ENCODE peak calls at places on chromosomes 2 and 18, in six cellular contexts. G, S, M, B, H and A are unnamed samples.

GRCh38 chr2:10188211-10188610 is 65.7 kb downstream of the RRM2 start:
- DNase-seq in G (no peak), S (no peak), M (peak; percentile 44), B (no peak), H (no peak), A (peak; percentile 31)

GRCh38 chr2:23320058-23320457 is 64.9 kb upstream of the KLHL29 start:
- DNase-seq in G (no peak), S (no peak), M (no peak), B (no peak), H (no peak), A (no peak)

GRCh38 chr18:5759169-5759568 is 136.2 kb downstream of the TMEM200C start:
- DNase-seq in G (no peak), S (no peak), M (no peak), B (no peak), H (no peak), A (no peak)

GRCh38 chr2:39787123-39787522 is 8.1 kb upstream of the THUMPD2 start:
- DNase-seq in G (no peak), S (no peak), M (no peak), B (no peak), H (no peak), A (no peak)

GRCh38 chr2:217912030-217913024 is 90.5 kb downstream of the TNS1 start:
- DNase-seq in G (no peak), S (no peak), M (no peak), B (no peak), H (no peak), A (no peak)

GRCh38 chr2:239293450-239294430 is 107.1 kb downstream of the HDAC4 start:
- DNase-seq in G (no peak), S (no peak), M (no peak), B (no peak), H (peak; percentile 39), A (no peak)

GRCh38 chr2:74816540-74817331 is 17.2 kb upstream of the HK2 start:
- DNase-seq in G (no peak), S (no peak), M (no peak), B (no peak), H (no peak), A (no peak)

GRCh38 chr2:20698916-20699613 is 32.1 kb downstream of the GDF7 start:
- DNase-seq in G (no peak), S (no peak), M (no peak), B (no peak), H (no peak), A (no peak)

GRCh38 chr2:73105511-73105971 is 7.2 kb downstream of the RAB11FIP5 start:
- DNase-seq in G (no peak), S (no peak), M (no peak), B (no peak), H (peak; percentile 33), A (no peak)

GRCh38 chr2:164745012-164745797 is 96.4 kb downstream of the COBLL1 start:
- DNase-seq in G (no peak), S (no peak), M (peak; percentile 8), B (no peak), H (no peak), A (no peak)

GRCh38 chr2:11398710-11399109 is 54.3 kb upstream of the ROCK2 start:
- DNase-seq in G (no peak), S (no peak), M (no peak), B (no peak), H (no peak), A (no peak)

GRCh38 chr2:168663993-168664392 is 138.4 kb upstream of the NOSTRIN start:
- DNase-seq in G (no peak), S (no peak), M (peak; percentile 50), B (no peak), H (no peak), A (no peak)

GRCh38 chr2:174835797-174836255 is 71.6 kb upstream of the CHRNA1 start:
- DNase-seq in G (no peak), S (peak; percentile 86), M (peak; percentile 97), B (no peak), H (no peak), A (peak; percentile 92)

GRCh38 chr2:234033885-234034284 is 16.6 kb upstream of the SPP2 start:
- DNase-seq in G (no peak), S (no peak), M (no peak), B (no peak), H (no peak), A (no peak)

GRCh38 chr2:120854014-120854620 is 118.4 kb downstream of the GLI2 start:
- DNase-seq in G (no peak), S (no peak), M (no peak), B (no peak), H (peak; percentile 43), A (no peak)

GRCh38 chr2:174916270-174916930 is 88.8 kb downstream of the CHN1 start:
- DNase-seq in G (no peak), S (no peak), M (no peak), B (no peak), H (no peak), A (no peak)

GRCh38 chr18:51490417-51490816 is 292.9 kb upstream of the MEX3C start:
- DNase-seq in G (no peak), S (no peak), M (no peak), B (no peak), H (no peak), A (no peak)

GRCh38 chr18:58911766-58912165 is 47.1 kb downstream of the ZNF532 start:
- DNase-seq in G (no peak), S (no peak), M (peak; percentile 34), B (no peak), H (no peak), A (no peak)

GRCh38 chr2:6845312-6845711 is 20.4 kb downstream of the CMPK2 start:
- DNase-seq in G (no peak), S (no peak), M (no peak), B (no peak), H (no peak), A (no peak)

GRCh38 chr2:6846967-6847695 is 18.6 kb downstream of the CMPK2 start:
- DNase-seq in G (no peak), S (no peak), M (no peak), B (no peak), H (no peak), A (no peak)

GRCh38 chr2:6841537-6842287 is 24.0 kb downstream of the CMPK2 start:
- DNase-seq in G (no peak), S (no peak), M (no peak), B (no peak), H (no peak), A (no peak)

GRCh38 chr2:6846540-6846939 is 19.2 kb downstream of the CMPK2 start:
- DNase-seq in G (no peak), S (no peak), M (no peak), B (no peak), H (no peak), A (no peak)

DNA sequence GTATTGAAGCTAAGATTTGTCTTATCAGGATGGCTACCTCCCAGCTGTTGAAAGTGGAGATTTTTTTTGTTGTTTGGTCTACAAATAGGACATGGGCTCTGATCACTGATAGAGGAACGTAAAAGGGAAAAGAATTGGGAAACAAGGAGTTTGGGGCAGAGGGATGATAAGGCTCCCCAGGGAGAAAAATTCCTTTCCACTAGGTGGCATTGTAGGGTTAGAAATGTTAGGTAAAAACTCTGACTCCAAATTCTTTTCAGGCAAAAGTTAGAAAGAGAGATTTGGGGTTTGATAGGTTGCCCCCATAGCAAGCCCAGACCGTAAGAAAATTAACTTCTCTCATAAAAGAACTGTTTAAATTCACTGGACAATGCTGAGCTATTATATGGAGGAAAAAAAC is 19.8 kb downstream of the CMPK2 start:
- DNase-seq in G (no peak), S (no peak), M (no peak), B (no peak), H (no peak), A (no peak)
- TF ChIP-seq CTCF in G (no peak), S (no peak), M (no peak), B (no peak), H (no peak), A (no peak)

DNA sequence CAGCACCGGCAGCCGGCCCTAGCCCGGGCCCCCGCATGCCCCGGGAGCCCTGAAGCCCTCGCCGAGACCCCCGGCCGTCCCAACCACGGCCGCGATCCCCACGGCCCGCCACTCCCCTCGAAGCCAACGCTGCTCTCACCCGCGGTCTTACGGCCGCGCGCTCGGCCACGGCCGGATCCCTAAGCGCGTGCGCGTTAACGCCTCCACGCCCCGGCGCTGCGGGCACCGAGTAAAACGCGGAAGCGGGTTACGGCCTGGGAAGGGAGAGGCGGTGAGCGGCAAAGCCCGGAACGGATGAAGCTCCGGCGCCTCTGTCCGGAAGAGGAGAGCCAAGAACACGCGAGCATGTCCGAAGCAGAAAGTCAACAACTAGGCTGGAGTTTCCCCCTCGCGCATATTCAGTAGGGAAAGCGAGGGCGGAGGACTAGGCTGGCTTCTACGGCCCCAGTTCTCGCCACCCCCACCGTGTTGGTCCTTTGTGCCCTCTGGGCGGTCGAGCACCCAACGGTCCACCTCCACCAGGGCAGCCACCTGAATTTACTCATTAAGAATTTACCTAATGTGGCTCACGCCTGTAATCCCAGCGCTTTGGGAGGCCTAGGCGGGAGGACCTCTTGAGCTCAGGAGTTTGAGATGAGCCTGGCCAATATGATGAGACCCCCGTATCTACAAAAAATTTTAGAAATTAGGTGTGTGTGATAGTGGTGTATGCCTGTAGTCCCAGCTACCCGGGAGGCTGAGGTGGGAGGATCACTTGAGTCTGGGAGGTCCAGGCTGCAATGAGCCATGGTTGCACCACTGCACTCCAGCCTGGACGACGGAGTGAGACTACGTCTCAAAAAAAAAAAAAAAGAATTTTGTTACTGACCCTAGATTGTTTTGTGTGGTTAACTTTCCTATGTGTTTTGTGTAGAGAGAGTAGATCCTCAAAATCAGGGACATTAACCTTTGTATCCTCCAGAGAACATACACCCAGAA is at the start of gene KANSL3:
- DNase-seq in G (peak; percentile 94), S (peak; percentile 87), M (peak; percentile 93), B (peak; percentile 85), H (peak; percentile 93), A (peak; percentile 98)
- TF ChIP-seq CTCF in G (no peak), S (no peak), M (no peak), B (no peak), H (no peak), A (no peak)

GRCh38 chr2:225122582-225123486 is 80.6 kb upstream of the DOCK10 start:
- DNase-seq in G (no peak), S (no peak), M (peak; percentile 47), B (peak; percentile 25), H (no peak), A (no peak)
- TF ChIP-seq CTCF in G (no peak), S (peak; percentile 55), M (peak; percentile 65), B (peak; percentile 27), H (peak; percentile 34), A (peak; percentile 29)

GRCh38 chr2:181891258-181891965 is at the start of gene ITPRID2:
- DNase-seq in G (peak; percentile 72), S (peak; percentile 70), M (peak; percentile 89), B (peak; percentile 95), H (peak; percentile 92), A (peak; percentile 97)
- TF ChIP-seq CTCF in G (no peak), S (no peak), M (peak; percentile 44), B (peak; percentile 10), H (no peak), A (no peak)